ENCODE peak calls at places on chromosomes 6 and 20, in five cellular contexts. F is cardiac muscle cell, M is heart left ventricle, K is GM23248, X is Panc1. W is an unnamed sample.

GRCh38 chr6:119147101-119148053 is 68.9 kb upstream of the FAM184A start:
- DNase-seq in F (no peak), K (peak; percentile 97), X (peak; percentile 94), M (peak; percentile 70), W (no peak)

GRCh38 chr20:50575869-50576720 is 65.9 kb downstream of the PTPN1 start:
- DNase-seq in F (peak; percentile 64), X (no peak), M (peak; percentile 72), K (peak; percentile 79), W (peak; percentile 84)

GRCh38 chr6:126202689-126203088 is 137.2 kb upstream of the CENPW start:
- DNase-seq in M (no peak), X (no peak), F (no peak), K (no peak), W (no peak)

GRCh38 chr6:37819177-37819801 is at the start of gene ZFAND3:
- DNase-seq in M (peak; percentile 98), X (peak; percentile 83), K (peak; percentile 99), F (peak; percentile 98), W (peak; percentile 99)

GRCh38 chr6:75402296-75402695 is 91.3 kb downstream of the FILIP1 start:
- DNase-seq in M (peak; percentile 64), K (peak; percentile 92), F (peak; percentile 32), X (no peak), W (no peak)

GRCh38 chr6:1747531-1747930 is 137.8 kb downstream of the FOXC1 start:
- DNase-seq in F (no peak), K (no peak), X (no peak), M (no peak), W (no peak)

GRCh38 chr6:110310861-110311446 is 47.2 kb downstream of the METTL24 start:
- DNase-seq in K (no peak), F (no peak), M (no peak), X (no peak), W (no peak)

GRCh38 chr20:64143018-64143801 is 21.0 kb upstream of the MYT1 start:
- DNase-seq in F (no peak), K (no peak), M (peak; percentile 7), X (no peak), W (no peak)

GRCh38 chr20:16946097-16946496 is 197.9 kb downstream of the OTOR start:
- DNase-seq in X (no peak), F (no peak), K (no peak), M (no peak), W (no peak)

GRCh38 chr20:54321688-54322087 is 113.8 kb downstream of the PFDN4 start:
- DNase-seq in M (no peak), F (no peak), K (no peak), X (no peak), W (no peak)

GRCh38 chr6:38753707-38754106 is 38.6 kb downstream of the DNAH8 start:
- DNase-seq in K (no peak), M (no peak), F (no peak), X (no peak), W (no peak)

GRCh38 chr20:59676126-59676876 is 72.0 kb downstream of the PHACTR3 start:
- DNase-seq in X (no peak), M (peak; percentile 44), F (no peak), K (no peak), W (no peak)

GRCh38 chr6:24228681-24229255 is 102.8 kb downstream of the NRSN1 start:
- DNase-seq in M (no peak), K (peak; percentile 84), X (no peak), F (no peak), W (peak; percentile 31)

GRCh38 chr6:56017198-56017597 is 141.8 kb upstream of the BMP5 start:
- DNase-seq in K (no peak), F (no peak), M (no peak), X (no peak), W (no peak)

GRCh38 chr6:170206931-170207431 is 83.9 kb downstream of the DLL1 start:
- DNase-seq in X (no peak), F (no peak), K (no peak), M (no peak), W (peak; percentile 44)

GRCh38 chr6:144155529-144155928 is 5.2 kb downstream of the STX11 start:
- DNase-seq in K (no peak), F (no peak), M (no peak), X (no peak), W (no peak)

GRCh38 chr6:111417181-111417585 is 65.8 kb downstream of the REV3L start:
- DNase-seq in K (peak; percentile 62), F (peak; percentile 19), M (peak; percentile 31), X (no peak), W (no peak)

GRCh38 chr20:62889871-62890270 is 28.2 kb upstream of the TCFL5 start:
- DNase-seq in F (no peak), K (no peak), M (no peak), X (no peak), W (no peak)

GRCh38 chr6:147127587-147127986 is 76.6 kb upstream of the STXBP5 start:
- DNase-seq in F (no peak), M (no peak), X (no peak), K (peak; percentile 64), W (no peak)

GRCh38 chr6:31558631-31559500 is 11.5 kb downstream of the NFKBIL1 start:
- DNase-seq in X (no peak), F (no peak), M (no peak), K (peak; percentile 44), W (no peak)

GRCh38 chr6:129835691-129836090 is 25.4 kb downstream of the TMEM244 start:
- DNase-seq in M (no peak), K (no peak), F (no peak), X (no peak), W (peak; percentile 6)

GRCh38 chr6:90078513-90079289 is 184.4 kb downstream of the GJA10 start:
- DNase-seq in K (peak; percentile 16), F (no peak), M (no peak), X (no peak), W (no peak)

GRCh38 chr20:36398515-36398914 is 92.4 kb downstream of the DLGAP4 start:
- DNase-seq in K (no peak), M (no peak), F (no peak), X (no peak), W (no peak)

GRCh38 chr6:170227521-170227983 is 63.3 kb downstream of the DLL1 start:
- DNase-seq in K (no peak), M (peak; percentile 4), F (no peak), X (no peak), W (no peak)

GRCh38 chr20:54559890-54560289 is 84.5 kb downstream of the DOK5 start:
- DNase-seq in K (no peak), M (no peak), F (no peak), X (no peak), W (no peak)

GRCh38 chr20:50868509-50869495 is 62.4 kb downstream of the ADNP start:
- DNase-seq in X (peak; percentile 24), K (no peak), F (no peak), M (no peak), W (no peak)

GRCh38 chr20:50315811-50316551 is 125.4 kb downstream of the CEBPB start:
- DNase-seq in X (no peak), M (no peak), F (peak; percentile 65), K (no peak), W (no peak)

GRCh38 chr20:49437057-49437456 is 45.4 kb downstream of the KCNB1 start:
- DNase-seq in K (no peak), F (no peak), M (no peak), X (no peak), W (no peak)

GRCh38 chr20:17721802-17722486 is 22.2 kb downstream of the BANF2 start:
- DNase-seq in F (no peak), M (no peak), X (no peak), K (peak; percentile 21), W (no peak)

GRCh38 chr20:41406896-41407444 is 40.4 kb upstream of the EMILIN3 start:
- DNase-seq in F (no peak), M (no peak), X (no peak), K (no peak), W (no peak)

GRCh38 chr20:41411458-41411857 is 44.8 kb upstream of the EMILIN3 start:
- DNase-seq in M (no peak), X (no peak), F (no peak), K (peak; percentile 66), W (no peak)

GRCh38 chr20:41408131-41408789 is 41.6 kb upstream of the EMILIN3 start:
- DNase-seq in F (no peak), K (no peak), M (no peak), X (no peak), W (no peak)

GRCh38 chr20:41407617-41408016 is 41.0 kb upstream of the EMILIN3 start:
- DNase-seq in K (no peak), X (no peak), F (no peak), M (no peak), W (no peak)

GRCh38 chr20:41408986-41409385 is 42.4 kb upstream of the EMILIN3 start:
- DNase-seq in K (no peak), F (no peak), X (no peak), M (peak; percentile 46), W (no peak)
- H3K4me1 ChIP-seq in K (peaks cover 4% of the 10 kb centered on the region), F (peaks cover 3% of the 10 kb centered on the region), X (no peaks in the 10 kb centered on the region), M (peaks cover 9% of the 10 kb centered on the region), W (peaks cover 7% of the 10 kb centered on the region)

GRCh38 chr6:166620478-166621113 is 6.5 kb downstream of the RPS6KA2 start:
- DNase-seq in K (peak; percentile 46), F (no peak), M (no peak), X (no peak), W (no peak)
- H3K4me1 ChIP-seq in K (peaks cover 64% of the 10 kb centered on the region), F (peaks cover 6% of the 10 kb centered on the region), M (peaks cover 38% of the 10 kb centered on the region), X (no peaks in the 10 kb centered on the region), W (peaks cover 80% of the 10 kb centered on the region)

GRCh38 chr6:7725849-7726415 is at the start of gene BMP6:
- DNase-seq in K (peak; percentile 96), X (peak; percentile 69), M (peak; percentile 92), F (peak; percentile 96), W (peak; percentile 94)

GRCh38 chr6:7725412-7725811 is 487 bp upstream of the BMP6 start:
- DNase-seq in F (no peak), K (peak; percentile 38), X (no peak), M (no peak), W (no peak)

GRCh38 chr6:7721654-7722053 is 4.2 kb upstream of the BMP6 start:
- DNase-seq in K (peak; percentile 65), F (no peak), X (no peak), M (no peak), W (no peak)

GRCh38 chr6:7723041-7723447 is 2.9 kb upstream of the BMP6 start:
- DNase-seq in K (peak; percentile 85), F (peak; percentile 85), X (peak; percentile 63), M (peak; percentile 81), W (peak; percentile 78)

DNA sequence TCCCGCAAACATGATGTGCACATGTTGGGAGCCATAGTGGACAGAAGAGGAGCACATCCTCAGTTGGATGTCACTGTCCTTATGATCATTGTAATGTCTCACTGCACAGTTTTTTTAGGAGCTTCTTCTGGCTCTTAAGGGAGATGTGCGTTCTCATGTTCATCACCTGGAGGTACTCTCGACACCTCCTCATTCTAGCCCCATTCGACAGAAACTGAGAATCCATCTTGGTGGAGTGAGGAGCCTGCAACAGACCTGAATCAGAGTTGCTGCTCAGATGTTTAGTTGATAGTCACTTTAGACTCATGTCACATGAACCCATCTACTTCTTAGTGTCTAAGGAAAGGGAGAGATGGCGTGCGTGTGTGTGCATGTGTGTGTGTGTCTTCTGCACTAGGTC is 2.3 kb upstream of the BMP6 start:
- DNase-seq in X (no peak), M (no peak), K (no peak), F (no peak), W (no peak)
- H3K4me1 ChIP-seq in X (peaks cover 4% of the 10 kb centered on the region), M (peaks cover 27% of the 10 kb centered on the region), K (peaks cover 9% of the 10 kb centered on the region), F (peaks cover 5% of the 10 kb centered on the region), W (peaks cover 41% of the 10 kb centered on the region)

DNA sequence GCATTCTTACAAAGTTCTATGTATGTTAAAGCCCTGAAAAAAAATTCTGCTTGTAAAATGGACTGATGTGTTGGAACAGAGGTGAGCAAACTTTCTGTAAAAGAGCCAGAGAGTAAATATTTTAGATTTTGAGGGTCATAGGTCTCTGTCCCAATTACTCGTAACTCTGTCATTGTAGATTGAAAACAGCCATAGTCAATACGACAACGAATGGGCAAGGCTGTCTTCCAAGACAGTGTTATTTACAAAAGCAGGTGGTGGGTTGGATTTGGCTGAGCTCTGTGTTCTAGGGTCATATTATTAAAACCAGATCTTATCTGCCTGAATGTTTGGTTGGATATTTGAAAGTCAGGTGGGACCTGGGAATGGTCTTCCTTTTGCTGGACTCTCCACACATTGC is 135.2 kb downstream of the EYA2 start:
- DNase-seq in F (no peak), M (no peak), K (no peak), X (no peak), W (no peak)
- H3K4me1 ChIP-seq in F (no peaks in the 10 kb centered on the region), M (no peaks in the 10 kb centered on the region), K (no peaks in the 10 kb centered on the region), X (no peaks in the 10 kb centered on the region), W (no peaks in the 10 kb centered on the region)

W was measured in upper lobe of left lung.